ENCODE peak calls at places on chromosomes 16 and 17, in eight cellular contexts. B, U, Z, L, F, R, X and P are unnamed samples.

GRCh38 chr17:61250335-61250890 is 149.2 kb upstream of the TBX2 start:
- DNase-seq in B (peak; percentile 78), U (no peak), Z (no peak), L (no peak), F (no peak), R (no peak), X (peak; percentile 21), P (no peak)

GRCh38 chr17:2397247-2398171 is 3.4 kb downstream of the MNT start:
- DNase-seq in B (no peak), U (no peak), Z (no peak), L (no peak), F (no peak), R (no peak), X (no peak), P (no peak)

GRCh38 chr17:75703591-75703990 is 17.7 kb upstream of the ITGB4 start:
- DNase-seq in B (no peak), U (no peak), Z (no peak), L (no peak), F (no peak), R (no peak), X (no peak), P (no peak)

GRCh38 chr17:82388223-82388921 is 16.8 kb downstream of the UTS2R start:
- DNase-seq in B (no peak), U (no peak), Z (no peak), L (peak; percentile 35), F (no peak), R (no peak), X (no peak), P (no peak)

GRCh38 chr17:1577186-1577585 is 14.6 kb upstream of the PITPNA start:
- DNase-seq in B (peak; percentile 91), U (no peak), Z (peak; percentile 98), L (peak; percentile 85), F (peak; percentile 93), R (no peak), X (peak; percentile 77), P (peak; percentile 84)

GRCh38 chr17:68172461-68172954 is 75.3 kb upstream of the AMZ2 start:
- DNase-seq in B (peak; percentile 67), U (peak; percentile 48), Z (no peak), L (peak; percentile 55), F (peak; percentile 79), R (peak; percentile 43), X (no peak), P (peak; percentile 95)

GRCh38 chr17:41910701-41911391 is 7.9 kb downstream of the ACLY start:
- DNase-seq in B (peak; percentile 99), U (no peak), Z (no peak), L (no peak), F (no peak), R (no peak), X (peak; percentile 87), P (no peak)

GRCh38 chr16:70304892-70305448 is 6.0 kb downstream of the DDX19B start:
- DNase-seq in B (no peak), U (no peak), Z (no peak), L (no peak), F (no peak), R (no peak), X (no peak), P (peak; percentile 60)

GRCh38 chr17:67203818-67204217 is 41.2 kb downstream of the HELZ start:
- DNase-seq in B (no peak), U (no peak), Z (no peak), L (no peak), F (no peak), R (no peak), X (no peak), P (no peak)

GRCh38 chr16:714558-715447 is at the start of gene METRN:
- DNase-seq in B (peak; percentile 91), U (peak; percentile 51), Z (peak; percentile 95), L (peak; percentile 84), F (peak; percentile 90), R (peak; percentile 81), X (peak; percentile 86), P (peak; percentile 95)

GRCh38 chr17:27403480-27404005 is 52.7 kb upstream of the KSR1 start:
- DNase-seq in B (no peak), U (no peak), Z (no peak), L (no peak), F (no peak), R (no peak), X (no peak), P (no peak)

GRCh38 chr17:42530952-42531454 is 5.0 kb upstream of the NAGLU start:
- DNase-seq in B (no peak), U (no peak), Z (no peak), L (no peak), F (no peak), R (no peak), X (no peak), P (no peak)

GRCh38 chr17:65918921-65919546 is 272.9 kb downstream of the CEP112 start:
- DNase-seq in B (peak; percentile 14), U (no peak), Z (no peak), L (peak; percentile 13), F (no peak), R (no peak), X (no peak), P (no peak)

GRCh38 chr16:50988441-50988840 is 162.6 kb downstream of the SALL1 start:
- DNase-seq in B (no peak), U (no peak), Z (no peak), L (no peak), F (no peak), R (no peak), X (no peak), P (no peak)

GRCh38 chr16:69366431-69366830 is 14.8 kb upstream of the TMED6 start:
- DNase-seq in B (no peak), U (no peak), Z (no peak), L (no peak), F (no peak), R (no peak), X (no peak), P (no peak)

GRCh38 chr16:57471852-57472664 is 9.6 kb downstream of the POLR2C start:
- DNase-seq in B (no peak), U (no peak), Z (no peak), L (no peak), F (no peak), R (no peak), X (no peak), P (peak; percentile 79)

GRCh38 chr17:32551186-32551955 is 64.6 kb downstream of the CDK5R1 start:
- DNase-seq in B (peak; percentile 52), U (no peak), Z (no peak), L (no peak), F (no peak), R (no peak), X (no peak), P (peak; percentile 35)

GRCh38 chr17:36975922-36976515 is 27.3 kb downstream of the AATF start:
- DNase-seq in B (no peak), U (no peak), Z (no peak), L (no peak), F (no peak), R (no peak), X (no peak), P (no peak)

GRCh38 chr17:71855000-71855399 is 265.8 kb upstream of the SOX9 start:
- DNase-seq in B (no peak), U (no peak), Z (no peak), L (no peak), F (no peak), R (no peak), X (no peak), P (peak; percentile 55)

GRCh38 chr16:78816499-78817441 is 717.3 kb downstream of the WWOX start:
- DNase-seq in B (no peak), U (no peak), Z (no peak), L (peak; percentile 35), F (peak; percentile 45), R (no peak), X (no peak), P (no peak)

GRCh38 chr17:73972056-73972455 is 231.4 kb upstream of the RPL38 start:
- DNase-seq in B (no peak), U (no peak), Z (no peak), L (no peak), F (no peak), R (no peak), X (no peak), P (peak; percentile 28)

GRCh38 chr17:350706-351435 is 1.7 kb downstream of the RPH3AL start:
- DNase-seq in B (peak; percentile 75), U (no peak), Z (peak; percentile 94), L (peak; percentile 82), F (peak; percentile 80), R (no peak), X (no peak), P (peak; percentile 65)

GRCh38 chr17:44492706-44493272 is 10.4 kb downstream of the GPATCH8 start:
- DNase-seq in B (no peak), U (no peak), Z (no peak), L (no peak), F (no peak), R (no peak), X (no peak), P (no peak)

GRCh38 chr16:67212766-67213165 is 13.8 kb downstream of the ELMO3 start:
- DNase-seq in B (no peak), U (no peak), Z (no peak), L (no peak), F (no peak), R (no peak), X (no peak), P (no peak)

GRCh38 chr17:78993241-78993956 is 13.7 kb upstream of the LGALS3BP start:
- DNase-seq in B (peak; percentile 44), U (no peak), Z (no peak), L (peak; percentile 64), F (peak; percentile 53), R (peak; percentile 19), X (peak; percentile 7), P (peak; percentile 94)

GRCh38 chr17:50363217-50364060 is 9.5 kb downstream of the MRPL27 start:
- DNase-seq in B (peak; percentile 51), U (no peak), Z (no peak), L (peak; percentile 46), F (no peak), R (no peak), X (no peak), P (peak; percentile 98)

GRCh38 chr16:78665373-78665772 is 565.9 kb downstream of the WWOX start:
- DNase-seq in B (no peak), U (no peak), Z (no peak), L (no peak), F (no peak), R (no peak), X (no peak), P (no peak)

GRCh38 chr17:31250229-31250628 is 46.8 kb downstream of the OMG start:
- DNase-seq in B (peak; percentile 17), U (no peak), Z (no peak), L (no peak), F (no peak), R (no peak), X (no peak), P (no peak)

GRCh38 chr16:31404353-31405064 is 11.4 kb downstream of the ITGAD start:
- DNase-seq in B (peak; percentile 30), U (no peak), Z (no peak), L (no peak), F (no peak), R (no peak), X (no peak), P (no peak)

GRCh38 chr17:45814622-45815606 is 29.8 kb upstream of the SPPL2C start:
- DNase-seq in B (no peak), U (no peak), Z (no peak), L (no peak), F (no peak), R (no peak), X (no peak), P (no peak)

GRCh38 chr16:85928411-85928820 is 29.5 kb downstream of the IRF8 start:
- DNase-seq in B (peak; percentile 26), U (no peak), Z (no peak), L (peak; percentile 56), F (peak; percentile 55), R (no peak), X (no peak), P (no peak)

GRCh38 chr16:9802160-9802559 is 380.1 kb downstream of the GRIN2A start:
- DNase-seq in B (no peak), U (no peak), Z (no peak), L (no peak), F (no peak), R (no peak), X (no peak), P (no peak)

GRCh38 chr17:48155889-48156670 is 48.5 kb downstream of the SNX11 start:
- DNase-seq in B (no peak), U (no peak), Z (no peak), L (no peak), F (no peak), R (no peak), X (no peak), P (peak; percentile 87)

GRCh38 chr17:17032131-17032692 is 10.0 kb upstream of the MPRIP start:
- DNase-seq in B (peak; percentile 95), U (no peak), Z (no peak), L (peak; percentile 38), F (peak; percentile 50), R (no peak), X (peak; percentile 49), P (peak; percentile 72)